ENCODE peak calls at places on chromosomes 3 and 15, in ten cellular contexts. U is mammary epithelial cell; B is MM.1S; H is CD4-positive, CD25-positive, alpha-beta regulatory T cell; P is iPS DF 6.9; F is tibial artery; W is tibial nerve; G is brain microvascular endothelial cell; Z is thoracic aorta; T is body of pancreas. J is an unnamed sample.

GRCh38 chr3:124497487-124497886 is 232.8 kb upstream of the UMPS start:
- DNase-seq in F (no peak), P (no peak), Z (no peak), H (no peak), B (no peak), W (no peak), U (no peak), T (no peak), G (no peak), J (no peak)

GRCh38 chr3:125395091-125395490 is 20.0 kb upstream of the ZNF148 start:
- DNase-seq in U (peak; percentile 35), H (no peak), B (no peak), F (no peak), P (no peak), W (no peak), T (no peak), Z (no peak), G (no peak), J (no peak)

GRCh38 chr3:181009225-181009624 is 19.7 kb upstream of the DNAJC19 start:
- DNase-seq in G (no peak), F (no peak), U (no peak), W (no peak), B (no peak), H (no peak), Z (no peak), T (no peak), P (no peak), J (no peak)

GRCh38 chr15:78360958-78361714 is 21.0 kb downstream of the CRABP1 start:
- DNase-seq in Z (no peak), P (no peak), G (no peak), T (no peak), H (no peak), B (no peak), F (peak; percentile 46), W (no peak), U (no peak), J (no peak)

GRCh38 chr3:41711656-41712055 is 250.2 kb downstream of the ULK4 start:
- DNase-seq in Z (no peak), T (no peak), B (no peak), U (no peak), P (no peak), H (no peak), F (no peak), G (peak; percentile 47), W (no peak), J (no peak)

GRCh38 chr15:46091860-46092450 is 457.1 kb downstream of the SQOR start:
- DNase-seq in G (no peak), P (peak; percentile 43), Z (no peak), F (no peak), W (peak; percentile 21), H (peak; percentile 1), U (no peak), T (peak; percentile 32), B (peak; percentile 56), J (no peak)

GRCh38 chr3:129567176-129567705 is 24.3 kb downstream of the H1-8 start:
- DNase-seq in H (no peak), G (no peak), W (no peak), U (no peak), Z (no peak), F (no peak), T (no peak), P (no peak), B (no peak), J (no peak)

GRCh38 chr3:177537612-177538011 is 340.3 kb upstream of the TBL1XR1 start:
- DNase-seq in P (no peak), H (no peak), U (no peak), T (no peak), G (no peak), Z (no peak), W (no peak), F (no peak), B (peak; percentile 51), J (no peak)

GRCh38 chr15:32849769-32850668 is 132.2 kb downstream of the GREM1 start:
- DNase-seq in H (no peak), F (no peak), Z (no peak), U (peak; percentile 91), B (peak; percentile 65), P (no peak), W (no peak), T (no peak), G (peak; percentile 70), J (no peak)

GRCh38 chr3:127786358-127787070 is 35.8 kb downstream of the MGLL start:
- DNase-seq in W (peak; percentile 64), P (no peak), H (no peak), T (peak; percentile 28), F (peak; percentile 83), B (no peak), Z (no peak), G (no peak), U (no peak), J (no peak)

GRCh38 chr15:29888651-29889050 is 66.4 kb upstream of the TJP1 start:
- DNase-seq in H (no peak), U (no peak), B (no peak), F (no peak), Z (no peak), T (no peak), P (no peak), W (no peak), G (peak; percentile 88), J (no peak)

GRCh38 chr15:71162309-71162708 is 47.0 kb downstream of the THSD4 start:
- DNase-seq in U (no peak), P (no peak), G (no peak), H (no peak), F (no peak), T (no peak), W (no peak), Z (no peak), B (no peak), J (no peak)
- H3K36me3 ChIP-seq in U (no peaks in the 10 kb centered on the region), P (no peaks in the 10 kb centered on the region), G (no peaks in the 10 kb centered on the region), H (no peaks in the 10 kb centered on the region), F (no peaks in the 10 kb centered on the region), T (no peaks in the 10 kb centered on the region), W (no peaks in the 10 kb centered on the region), Z (no peaks in the 10 kb centered on the region), B (no peaks in the 10 kb centered on the region), J (no peaks in the 10 kb centered on the region)

DNA sequence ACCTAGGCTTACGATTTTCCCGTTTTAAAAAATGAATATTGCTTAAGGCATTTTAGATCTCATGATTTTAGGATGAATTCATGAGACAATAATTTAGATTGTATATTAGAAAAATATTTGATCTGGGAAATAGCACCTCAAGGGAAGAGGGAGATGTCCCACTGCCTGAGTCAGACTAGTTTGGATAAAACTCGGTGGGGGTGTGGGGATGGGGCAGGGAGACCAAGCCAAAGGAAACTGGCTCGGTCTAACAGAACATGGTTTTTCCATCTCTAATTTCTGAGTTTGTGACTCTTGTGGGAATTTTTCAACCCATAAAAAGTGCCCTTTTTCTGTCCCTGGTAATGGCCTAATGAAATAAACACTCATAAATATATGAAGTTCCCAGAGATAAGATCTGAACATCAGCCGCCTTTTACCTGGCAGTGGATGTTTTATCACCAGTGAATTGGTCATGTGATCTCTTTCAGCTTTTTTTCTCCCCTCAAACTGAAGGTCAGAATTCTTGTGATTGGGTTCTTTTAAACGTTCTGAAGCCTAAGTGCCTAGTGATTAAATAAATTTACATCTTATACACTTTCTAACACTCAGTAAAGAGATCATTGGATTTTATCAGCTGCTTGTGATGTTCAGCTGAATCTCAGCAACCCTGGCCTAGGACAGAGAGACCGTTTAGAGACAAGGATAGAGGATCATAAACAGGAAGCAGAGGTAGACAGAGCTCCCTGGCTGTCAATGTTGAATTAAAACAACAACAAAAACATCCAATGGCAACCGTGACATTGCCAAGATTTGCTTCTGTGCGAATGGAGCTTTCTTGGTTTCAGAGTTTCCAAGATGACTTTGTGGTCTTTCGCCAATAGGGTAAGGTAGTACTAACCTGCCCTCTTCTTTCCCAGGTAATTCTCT is 1038.1 kb downstream of the MCTP2 start:
- DNase-seq in B (no peak), P (no peak), U (no peak), H (no peak), T (no peak), G (no peak), Z (no peak), F (no peak), W (peak; percentile 29), J (no peak)
- H3K27ac ChIP-seq in B (no peak overlapping the region), P (no peak overlapping the region), U (no peak overlapping the region), H (no peak overlapping the region), T (no peak overlapping the region), G (no peak overlapping the region), Z (peak overlapping the region; percentile 21), F (peak overlapping the region; percentile 79), W (peak overlapping the region; percentile 69), J (no peak overlapping the region)

GRCh38 chr3:121818578-121818977 is 16.3 kb downstream of the IQCB1 start:
- DNase-seq in W (no peak), U (no peak), H (no peak), T (no peak), P (no peak), B (no peak), Z (no peak), F (no peak), G (no peak), J (no peak)

GRCh38 chr3:121822973-121823372 is 11.9 kb downstream of the IQCB1 start:
- DNase-seq in H (no peak), W (no peak), U (no peak), B (no peak), G (no peak), Z (no peak), P (no peak), T (no peak), F (no peak), J (no peak)

GRCh38 chr3:121819236-121819635 is 15.6 kb downstream of the IQCB1 start:
- DNase-seq in H (no peak), G (no peak), Z (no peak), W (no peak), T (no peak), B (no peak), P (no peak), F (no peak), U (no peak), J (no peak)

GRCh38 chr3:121817753-121818152 is 17.1 kb downstream of the IQCB1 start:
- DNase-seq in W (no peak), B (no peak), H (peak; percentile 37), Z (no peak), P (no peak), U (no peak), F (no peak), G (no peak), T (no peak), J (no peak)

DNA sequence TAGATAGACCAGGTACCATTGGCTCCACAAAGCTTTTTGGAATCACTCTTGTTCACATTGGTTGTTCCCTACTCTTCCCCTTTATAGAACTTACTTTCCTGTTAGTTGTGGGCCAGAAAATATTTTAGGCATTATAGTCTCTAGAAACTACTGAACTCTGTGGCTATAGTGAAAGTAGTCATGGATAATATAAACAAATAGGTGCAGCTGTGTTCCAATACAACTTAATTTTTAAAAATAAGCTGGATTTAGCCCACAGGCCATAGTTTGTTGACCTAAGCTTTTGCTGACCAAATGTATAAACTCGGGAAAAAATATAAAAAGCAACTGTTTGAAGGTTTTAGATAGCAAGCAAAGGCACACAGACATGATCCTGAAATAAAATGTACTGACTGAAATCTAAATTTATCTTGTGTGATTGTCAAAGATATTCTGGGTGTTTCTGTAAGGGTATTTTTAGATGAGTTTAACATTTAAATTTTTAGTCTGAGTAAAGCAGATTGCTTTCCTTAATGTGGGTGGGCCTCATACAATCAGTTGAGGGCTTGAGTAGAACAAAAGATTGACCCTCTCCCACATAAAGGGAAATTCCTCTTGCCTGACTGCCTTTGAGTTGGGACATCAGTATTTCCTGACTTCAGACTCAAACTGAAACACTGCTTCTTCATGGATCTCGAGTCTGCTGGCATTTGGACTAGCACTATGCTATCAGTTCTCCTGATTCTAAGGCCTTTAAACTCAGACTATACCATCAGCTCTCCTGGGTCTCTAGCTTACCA is 13.2 kb downstream of the IQCB1 start:
- DNase-seq in F (no peak), W (no peak), G (peak; percentile 11), T (no peak), P (no peak), H (no peak), B (no peak), Z (no peak), U (no peak), J (no peak)
- H3K36me3 ChIP-seq in F (peaks cover 76% of the 10 kb centered on the region), W (peaks cover 95% of the 10 kb centered on the region), G (no peaks in the 10 kb centered on the region), T (peaks cover 3% of the 10 kb centered on the region), P (no peaks in the 10 kb centered on the region), H (peaks cover 76% of the 10 kb centered on the region), B (peaks cover 21% of the 10 kb centered on the region), Z (peaks cover 23% of the 10 kb centered on the region), U (peaks cover 40% of the 10 kb centered on the region), J (peaks cover 17% of the 10 kb centered on the region)

GRCh38 chr3:52121459-52121795 is 32.8 kb downstream of the POC1A start:
- DNase-seq in P (no peak), F (no peak), B (no peak), H (no peak), U (no peak), T (no peak), W (no peak), G (no peak), Z (no peak), J (no peak)
- H3K27ac ChIP-seq in P (no peak overlapping the region), F (peak overlapping the region; percentile 25), B (no peak overlapping the region), H (no peak overlapping the region), U (no peak overlapping the region), T (no peak overlapping the region), W (peak overlapping the region; percentile 71), G (no peak overlapping the region), Z (peak overlapping the region; percentile 17), J (no peak overlapping the region)